ENCODE peak calls at places on chromosomes 3 and 15, in ten cellular contexts. A is HuH-7.5; C is iris pigment epithelial cell; H is IMR-90; Z is effector CD8-positive, alpha-beta T cell; O is fibroblast of lung; E is mucosa of gallbladder; K is OCI-LY7; D is GM23248; N is globus pallidus. T is an unnamed sample.

GRCh38 chr15:64521726-64522164 is 61.4 kb downstream of the ZNF609 start:
- DNase-seq in C (peak; percentile 60), N (peak; percentile 96), A (no peak), O (peak; percentile 46), H (peak; percentile 49), K (no peak), E (peak; percentile 19), D (peak; percentile 81), Z (no peak), T (no peak)

GRCh38 chr15:34799149-34799824 is 3.9 kb upstream of the ACTC1 start:
- DNase-seq in E (no peak), D (no peak), O (peak; percentile 29), C (peak; percentile 10), K (no peak), H (no peak), N (no peak), Z (no peak), A (no peak), T (no peak)

GRCh38 chr15:77416954-77417353 is 3.0 kb downstream of the PEAK1 start:
- DNase-seq in D (peak; percentile 5), N (no peak), O (no peak), H (no peak), Z (no peak), E (no peak), C (no peak), A (no peak), K (no peak), T (no peak)

GRCh38 chr3:156675744-156676466 is 1.5 kb downstream of the TIPARP start:
- DNase-seq in N (no peak), H (peak; percentile 86), K (no peak), C (peak; percentile 92), E (peak; percentile 47), A (no peak), Z (peak; percentile 12), O (peak; percentile 94), D (peak; percentile 97), T (no peak)

GRCh38 chr3:95797081-95797480 is 1017.3 kb upstream of the EPHA6 start:
- DNase-seq in N (no peak), K (no peak), Z (no peak), A (no peak), D (no peak), H (no peak), C (no peak), O (no peak), E (no peak), T (no peak)

GRCh38 chr3:141959531-141959920 is 83.1 kb downstream of the ATP1B3 start:
- DNase-seq in E (no peak), K (no peak), H (no peak), A (no peak), Z (no peak), C (no peak), O (no peak), D (no peak), N (no peak), T (no peak)

GRCh38 chr15:49627407-49627877 is 6.6 kb downstream of the DTWD1 start:
- DNase-seq in N (no peak), E (no peak), C (peak; percentile 91), O (peak; percentile 63), Z (no peak), K (no peak), A (no peak), D (peak; percentile 92), H (peak; percentile 96), T (no peak)

GRCh38 chr3:126413693-126414080 is 19.0 kb downstream of the CFAP100 start:
- DNase-seq in K (no peak), Z (no peak), C (no peak), N (no peak), A (no peak), H (no peak), E (no peak), O (no peak), D (no peak), T (no peak)

GRCh38 chr3:37124431-37124830 is 50.0 kb downstream of the LRRFIP2 start:
- DNase-seq in H (no peak), O (no peak), C (peak; percentile 40), D (peak; percentile 28), K (no peak), E (no peak), N (no peak), A (no peak), Z (no peak), T (no peak)

GRCh38 chr15:62578960-62579359 is 413.9 kb upstream of the C2CD4B start:
- DNase-seq in E (no peak), H (no peak), K (peak; percentile 58), A (no peak), O (no peak), D (no peak), Z (no peak), N (no peak), C (no peak), T (no peak)

GRCh38 chr15:75358771-75359536 is 9.5 kb downstream of the MAN2C1 start:
- DNase-seq in K (no peak), E (no peak), A (no peak), C (no peak), H (no peak), Z (no peak), D (no peak), O (no peak), N (no peak), T (no peak)

GRCh38 chr3:113212155-113212844 is 943 bp downstream of the BOC start:
- DNase-seq in K (no peak), Z (no peak), D (peak; percentile 69), N (no peak), A (no peak), E (no peak), H (no peak), O (peak; percentile 29), C (peak; percentile 15), T (peak; percentile 39)

GRCh38 chr15:32029409-32029861 is 880 bp upstream of the CHRNA7 start:
- DNase-seq in A (no peak), C (no peak), H (no peak), O (peak; percentile 0), E (no peak), K (no peak), N (peak; percentile 60), D (peak; percentile 4), Z (no peak), T (no peak)

GRCh38 chr15:94414921-94415320 is 183.6 kb downstream of the MCTP2 start:
- DNase-seq in O (no peak), H (no peak), C (no peak), A (no peak), D (no peak), N (no peak), Z (no peak), E (no peak), K (no peak), T (no peak)

GRCh38 chr3:8094415-8094814 is 407.2 kb upstream of the LMCD1 start:
- DNase-seq in D (no peak), Z (no peak), A (no peak), K (no peak), H (no peak), E (no peak), C (no peak), N (no peak), O (no peak), T (no peak)

GRCh38 chr3:31968391-31968926 is 12.6 kb downstream of the OSBPL10 start:
- DNase-seq in N (no peak), C (peak; percentile 84), H (peak; percentile 77), E (no peak), A (no peak), Z (no peak), D (peak; percentile 76), O (peak; percentile 76), K (no peak), T (no peak)

GRCh38 chr3:29777869-29778268 is 497.0 kb downstream of the RBMS3 start:
- DNase-seq in A (no peak), H (no peak), D (no peak), N (no peak), E (no peak), K (no peak), C (no peak), Z (no peak), O (no peak), T (no peak)

GRCh38 chr3:45596290-45596791 is 1.8 kb downstream of the LIMD1 start:
- DNase-seq in Z (no peak), E (no peak), H (no peak), N (no peak), A (no peak), K (peak; percentile 97), D (no peak), C (no peak), O (no peak), T (no peak)

GRCh38 chr3:192915724-192916123 is 1.9 kb downstream of the MB21D2 start:
- DNase-seq in C (peak; percentile 36), Z (no peak), K (no peak), N (no peak), H (peak; percentile 36), O (no peak), A (no peak), E (no peak), D (peak; percentile 24), T (no peak)